ENCODE peak calls at places on chromosomes 16 and 17, in eight cellular contexts. One of them, this sample, is unnamed.

GRCh38 chr16:813204-813915 is 12.8 kb upstream of the GNG13 start:
- DNase-seq in A549: no peak
- DNase-seq in left colon: peak; percentile 61
- DNase-seq in cardiac muscle cell: peak; percentile 36
- DNase-seq in ecto neural progenitor cell: peak; percentile 85
- DNase-seq in AML-193: no peak
- DNase-seq in RWPE1: peak; percentile 68
- DNase-seq in dorsolateral prefrontal cortex: peak; percentile 72
- DNase-seq in this sample: no peak

GRCh38 chr17:40926341-40926740 is 11.1 kb downstream of the KRT23 start:
- DNase-seq in AML-193: no peak
- DNase-seq in ecto neural progenitor cell: no peak
- DNase-seq in RWPE1: no peak
- DNase-seq in cardiac muscle cell: no peak
- DNase-seq in left colon: no peak
- DNase-seq in A549: no peak
- DNase-seq in dorsolateral prefrontal cortex: no peak
- DNase-seq in this sample: no peak

GRCh38 chr17:29357821-29358232 is 32.3 kb upstream of the TAOK1 start:
- DNase-seq in ecto neural progenitor cell: no peak
- DNase-seq in left colon: no peak
- DNase-seq in RWPE1: no peak
- DNase-seq in cardiac muscle cell: peak; percentile 39
- DNase-seq in A549: no peak
- DNase-seq in AML-193: no peak
- DNase-seq in dorsolateral prefrontal cortex: no peak
- DNase-seq in this sample: no peak

GRCh38 chr16:9429946-9430345 is 338.5 kb downstream of the HAPSTR1 start:
- DNase-seq in AML-193: no peak
- DNase-seq in dorsolateral prefrontal cortex: no peak
- DNase-seq in A549: no peak
- DNase-seq in left colon: no peak
- DNase-seq in ecto neural progenitor cell: no peak
- DNase-seq in RWPE1: no peak
- DNase-seq in cardiac muscle cell: no peak
- DNase-seq in this sample: no peak

GRCh38 chr16:11389631-11390565 is 44.6 kb downstream of the RMI2 start:
- DNase-seq in left colon: no peak
- DNase-seq in A549: no peak
- DNase-seq in AML-193: peak; percentile 18
- DNase-seq in dorsolateral prefrontal cortex: peak; percentile 23
- DNase-seq in ecto neural progenitor cell: no peak
- DNase-seq in cardiac muscle cell: no peak
- DNase-seq in RWPE1: no peak
- DNase-seq in this sample: no peak

GRCh38 chr16:57000271-57001025 is 11.1 kb downstream of the NLRC5 start:
- DNase-seq in left colon: no peak
- DNase-seq in RWPE1: peak; percentile 80
- DNase-seq in dorsolateral prefrontal cortex: no peak
- DNase-seq in A549: peak; percentile 61
- DNase-seq in ecto neural progenitor cell: no peak
- DNase-seq in AML-193: no peak
- DNase-seq in cardiac muscle cell: peak; percentile 83
- DNase-seq in this sample: no peak

GRCh38 chr16:90041896-90042473 is 22.7 kb upstream of the DBNDD1 start:
- DNase-seq in RWPE1: no peak
- DNase-seq in AML-193: no peak
- DNase-seq in left colon: no peak
- DNase-seq in A549: no peak
- DNase-seq in dorsolateral prefrontal cortex: no peak
- DNase-seq in ecto neural progenitor cell: no peak
- DNase-seq in cardiac muscle cell: no peak
- DNase-seq in this sample: no peak

GRCh38 chr16:74737521-74737920 is 36.9 kb upstream of the MLKL start:
- DNase-seq in cardiac muscle cell: no peak
- DNase-seq in left colon: no peak
- DNase-seq in AML-193: no peak
- DNase-seq in ecto neural progenitor cell: no peak
- DNase-seq in dorsolateral prefrontal cortex: no peak
- DNase-seq in RWPE1: no peak
- DNase-seq in A549: no peak
- DNase-seq in this sample: no peak

GRCh38 chr16:81107506-81107905 is 11.3 kb upstream of the GCSH start:
- DNase-seq in dorsolateral prefrontal cortex: no peak
- DNase-seq in AML-193: no peak
- DNase-seq in cardiac muscle cell: no peak
- DNase-seq in left colon: no peak
- DNase-seq in ecto neural progenitor cell: no peak
- DNase-seq in A549: no peak
- DNase-seq in RWPE1: no peak
- DNase-seq in this sample: no peak

GRCh38 chr17:57422574-57423164 is 166.3 kb downstream of the MSI2 start:
- DNase-seq in RWPE1: peak; percentile 70
- DNase-seq in ecto neural progenitor cell: no peak
- DNase-seq in A549: peak; percentile 31
- DNase-seq in dorsolateral prefrontal cortex: no peak
- DNase-seq in left colon: no peak
- DNase-seq in AML-193: no peak
- DNase-seq in cardiac muscle cell: peak; percentile 37
- DNase-seq in this sample: no peak

GRCh38 chr17:21039839-21040575 is 2.8 kb downstream of the USP22 start:
- DNase-seq in cardiac muscle cell: peak; percentile 76
- DNase-seq in dorsolateral prefrontal cortex: no peak
- DNase-seq in RWPE1: peak; percentile 59
- DNase-seq in AML-193: peak; percentile 82
- DNase-seq in A549: peak; percentile 81
- DNase-seq in left colon: peak; percentile 28
- DNase-seq in ecto neural progenitor cell: no peak
- DNase-seq in this sample: peak; percentile 15

GRCh38 chr17:56593741-56594527 is 435 bp downstream of the NOG start:
- DNase-seq in AML-193: peak; percentile 21
- DNase-seq in RWPE1: peak; percentile 57
- DNase-seq in cardiac muscle cell: peak; percentile 66
- DNase-seq in left colon: peak; percentile 51
- DNase-seq in dorsolateral prefrontal cortex: peak; percentile 57
- DNase-seq in A549: no peak
- DNase-seq in ecto neural progenitor cell: peak; percentile 91
- DNase-seq in this sample: no peak

GRCh38 chr16:89863741-89864391 is 9.5 kb upstream of the TCF25 start:
- DNase-seq in ecto neural progenitor cell: no peak
- DNase-seq in dorsolateral prefrontal cortex: no peak
- DNase-seq in cardiac muscle cell: peak; percentile 73
- DNase-seq in RWPE1: peak; percentile 33
- DNase-seq in A549: no peak
- DNase-seq in AML-193: peak; percentile 41
- DNase-seq in left colon: peak; percentile 30
- DNase-seq in this sample: no peak

GRCh38 chr17:49515196-49515770 is 20.2 kb downstream of the NGFR start:
- DNase-seq in A549: peak; percentile 68
- DNase-seq in RWPE1: peak; percentile 48
- DNase-seq in ecto neural progenitor cell: peak; percentile 86
- DNase-seq in dorsolateral prefrontal cortex: peak; percentile 74
- DNase-seq in cardiac muscle cell: peak; percentile 100
- DNase-seq in AML-193: peak; percentile 29
- DNase-seq in left colon: peak; percentile 56
- DNase-seq in this sample: peak; percentile 80

GRCh38 chr16:2884041-2884451 is 1.0 kb downstream of the FLYWCH2 start:
- DNase-seq in A549: no peak
- DNase-seq in AML-193: no peak
- DNase-seq in RWPE1: no peak
- DNase-seq in ecto neural progenitor cell: no peak
- DNase-seq in left colon: no peak
- DNase-seq in cardiac muscle cell: peak; percentile 13
- DNase-seq in dorsolateral prefrontal cortex: no peak
- DNase-seq in this sample: no peak

GRCh38 chr17:8069587-8069860 is 18.0 kb downstream of the ALOX12B start:
- DNase-seq in AML-193: no peak
- DNase-seq in RWPE1: no peak
- DNase-seq in cardiac muscle cell: no peak
- DNase-seq in A549: no peak
- DNase-seq in dorsolateral prefrontal cortex: no peak
- DNase-seq in ecto neural progenitor cell: no peak
- DNase-seq in left colon: peak; percentile 69
- DNase-seq in this sample: no peak

GRCh38 chr17:75996665-75997590 is 3.7 kb upstream of the CDK3 start:
- DNase-seq in dorsolateral prefrontal cortex: peak; percentile 44
- DNase-seq in AML-193: peak; percentile 79
- DNase-seq in ecto neural progenitor cell: no peak
- DNase-seq in cardiac muscle cell: peak; percentile 71
- DNase-seq in left colon: peak; percentile 87
- DNase-seq in A549: no peak
- DNase-seq in RWPE1: peak; percentile 74
- DNase-seq in this sample: no peak

GRCh38 chr17:17055286-17056166 is 13.3 kb downstream of the MPRIP start:
- DNase-seq in cardiac muscle cell: no peak
- DNase-seq in RWPE1: no peak
- DNase-seq in A549: peak; percentile 52
- DNase-seq in ecto neural progenitor cell: no peak
- DNase-seq in dorsolateral prefrontal cortex: no peak
- DNase-seq in AML-193: no peak
- DNase-seq in left colon: no peak
- DNase-seq in this sample: no peak

GRCh38 chr17:42365136-42365535 is 23.1 kb downstream of the STAT3 start:
- DNase-seq in RWPE1: no peak
- DNase-seq in A549: peak; percentile 31
- DNase-seq in AML-193: no peak
- DNase-seq in ecto neural progenitor cell: no peak
- DNase-seq in dorsolateral prefrontal cortex: no peak
- DNase-seq in left colon: no peak
- DNase-seq in cardiac muscle cell: peak; percentile 84
- DNase-seq in this sample: no peak

GRCh38 chr17:20228860-20229259 is 219.7 kb downstream of the SPECC1 start:
- DNase-seq in RWPE1: no peak
- DNase-seq in AML-193: no peak
- DNase-seq in left colon: no peak
- DNase-seq in ecto neural progenitor cell: no peak
- DNase-seq in cardiac muscle cell: no peak
- DNase-seq in dorsolateral prefrontal cortex: no peak
- DNase-seq in A549: no peak
- DNase-seq in this sample: no peak

GRCh38 chr16:4868573-4868972 is 21.3 kb downstream of the UBN1 start:
- DNase-seq in left colon: no peak
- DNase-seq in RWPE1: no peak
- DNase-seq in AML-193: no peak
- DNase-seq in A549: no peak
- DNase-seq in dorsolateral prefrontal cortex: no peak
- DNase-seq in ecto neural progenitor cell: no peak
- DNase-seq in cardiac muscle cell: no peak
- DNase-seq in this sample: no peak

GRCh38 chr17:67993998-67994361 is 2.3 kb downstream of the C17orf58 start:
- DNase-seq in left colon: no peak
- DNase-seq in ecto neural progenitor cell: no peak
- DNase-seq in AML-193: peak; percentile 42
- DNase-seq in RWPE1: peak; percentile 16
- DNase-seq in A549: no peak
- DNase-seq in cardiac muscle cell: peak; percentile 21
- DNase-seq in dorsolateral prefrontal cortex: no peak
- DNase-seq in this sample: no peak

GRCh38 chr16:10876799-10877341 is at the start of gene CIITA:
- DNase-seq in RWPE1: peak; percentile 87
- DNase-seq in dorsolateral prefrontal cortex: peak; percentile 65
- DNase-seq in cardiac muscle cell: peak; percentile 62
- DNase-seq in ecto neural progenitor cell: no peak
- DNase-seq in left colon: peak; percentile 77
- DNase-seq in AML-193: peak; percentile 59
- DNase-seq in A549: no peak
- DNase-seq in this sample: no peak

GRCh38 chr17:40341808-40342574 is 22.5 kb downstream of the GJD3 start:
- DNase-seq in left colon: peak; percentile 90
- DNase-seq in dorsolateral prefrontal cortex: peak; percentile 81
- DNase-seq in A549: peak; percentile 72
- DNase-seq in RWPE1: peak; percentile 71
- DNase-seq in cardiac muscle cell: peak; percentile 86
- DNase-seq in ecto neural progenitor cell: peak; percentile 91
- DNase-seq in AML-193: no peak
- DNase-seq in this sample: no peak

GRCh38 chr16:29645699-29646187 is 17.3 kb upstream of the SPN start:
- DNase-seq in AML-193: peak; percentile 56
- DNase-seq in A549: peak; percentile 76
- DNase-seq in RWPE1: no peak
- DNase-seq in dorsolateral prefrontal cortex: no peak
- DNase-seq in ecto neural progenitor cell: no peak
- DNase-seq in cardiac muscle cell: peak; percentile 23
- DNase-seq in left colon: no peak
- DNase-seq in this sample: no peak

GRCh38 chr16:29845656-29846055 is 17.4 kb downstream of the CDIPT start:
- DNase-seq in left colon: no peak
- DNase-seq in cardiac muscle cell: no peak
- DNase-seq in RWPE1: no peak
- DNase-seq in AML-193: no peak
- DNase-seq in A549: no peak
- DNase-seq in ecto neural progenitor cell: no peak
- DNase-seq in dorsolateral prefrontal cortex: no peak
- DNase-seq in this sample: no peak

GRCh38 chr17:6090253-6090652 is 20.1 kb downstream of the WSCD1 start:
- DNase-seq in left colon: peak; percentile 79
- DNase-seq in ecto neural progenitor cell: no peak
- DNase-seq in RWPE1: no peak
- DNase-seq in A549: no peak
- DNase-seq in cardiac muscle cell: no peak
- DNase-seq in dorsolateral prefrontal cortex: peak; percentile 43
- DNase-seq in AML-193: no peak
- DNase-seq in this sample: no peak